ENCODE peak calls at places on chromosomes 4 and X, in six cellular contexts. B is vagina, T is AG09319, Z is stromal cell of bone marrow, U is D721Med, E is neural crest cell. A is an unnamed sample.

GRCh38 chr4:120874792-120875774 is 47.4 kb downstream of the PRDM5 start:
- DNase-seq in T (no peak), U (no peak), E (no peak), B (no peak), Z (peak), A (no peak)

GRCh38 chrX:35726176-35726575 is 72.0 kb upstream of the MAGEB16 start:
- DNase-seq in Z (peak), B (no peak), E (no peak), U (no peak), T (no peak), A (no peak)

GRCh38 chr4:95371457-95372179 is 177.2 kb downstream of the UNC5C start:
- DNase-seq in B (no peak), Z (no peak), U (no peak), E (no peak), T (no peak), A (no peak)

GRCh38 chr4:158074851-158075250 is 98.0 kb downstream of the GASK1B start:
- DNase-seq in E (no peak), U (no peak), Z (no peak), B (no peak), T (no peak), A (no peak)

GRCh38 chr4:99459546-99460042 is 24.5 kb upstream of the ADH7 start:
- DNase-seq in E (no peak), U (no peak), Z (no peak), T (no peak), B (no peak), A (no peak)

GRCh38 chrX:42680651-42681050 is 97.3 kb downstream of the PPP1R2C start:
- DNase-seq in U (no peak), Z (peak), E (no peak), B (no peak), T (no peak), A (no peak)

GRCh38 chr4:78938868-78939666 is at the start of gene PAQR3:
- DNase-seq in U (peak), T (peak), Z (peak), B (no peak), E (peak), A (peak)

GRCh38 chrX:103556941-103557340 is 28.4 kb upstream of the TCEAL4 start:
- DNase-seq in Z (no peak), E (no peak), U (no peak), T (no peak), B (no peak), A (no peak)

GRCh38 chr4:137312257-137312656 is 220.0 kb downstream of the PCDH18 start:
- DNase-seq in B (no peak), Z (no peak), E (no peak), U (no peak), T (no peak), A (no peak)

GRCh38 chr4:141898336-141898735 is 262.0 kb downstream of the IL15 start:
- DNase-seq in Z (no peak), T (no peak), U (no peak), B (no peak), E (no peak), A (no peak)

GRCh38 chr4:151955721-151956340 is 195.0 kb upstream of the GATB start:
- DNase-seq in Z (peak), T (no peak), U (no peak), B (peak), E (no peak), A (no peak)

GRCh38 chr4:124993838-124994237 is 281.3 kb upstream of the ANKRD50 start:
- DNase-seq in B (no peak), T (no peak), U (no peak), Z (no peak), E (no peak), A (no peak)

GRCh38 chr4:39514888-39515401 is 12.3 kb downstream of the UGDH start:
- DNase-seq in U (no peak), B (no peak), E (no peak), Z (peak), T (no peak), A (peak)

GRCh38 chrX:145727476-145727875 is 90.2 kb upstream of the SLITRK2 start:
- DNase-seq in U (no peak), T (no peak), B (no peak), Z (no peak), E (no peak), A (no peak)

GRCh38 chrX:34656842-34657780 is at the start of gene TMEM47:
- DNase-seq in B (no peak), E (peak), U (peak), T (peak), Z (peak), A (peak)

GRCh38 chr4:1974836-1975235 is 33.9 kb downstream of the NELFA start:
- DNase-seq in Z (no peak), B (no peak), E (no peak), T (no peak), U (no peak), A (no peak)

A was measured in HuH-7.